ENCODE peak calls at places on chromosomes 3 and 15, in seven cellular contexts. B is nucleus accumbens; Z is stimulated activated CD8-positive, alpha-beta memory T cell treated with anti-CD3 and anti-CD28 coated beads, Interleukin-15, amount 100 ng/mL, for 4 hours; R is NCI-H446 treated with DMSO at 0.1 percent for 48 hours; A is iris pigment epithelial cell; N is NT2/D1; G is NCI-H2171 treated with DMSO at 0.1 percent for 48 hours. C is an unnamed sample.

GRCh38 chr15:92981333-92981732 is 81.2 kb downstream of the CHD2 start:
- DNase-seq in Z (no peak), N (no peak), R (no peak), B (no peak), A (peak), G (no peak), C (no peak)

GRCh38 chr3:111484666-111485065 is 57.3 kb upstream of the CD96 start:
- DNase-seq in G (peak), A (peak), N (no peak), Z (no peak), B (no peak), R (no peak), C (no peak)

GRCh38 chr3:48409291-48410201 is 20.3 kb downstream of the PLXNB1 start:
- DNase-seq in B (no peak), A (no peak), R (no peak), N (no peak), Z (no peak), G (no peak), C (peak)

GRCh38 chr3:149908558-149908957 is 62.1 kb downstream of the PFN2 start:
- DNase-seq in B (no peak), A (no peak), G (peak), Z (no peak), N (no peak), R (no peak), C (no peak)

GRCh38 chr15:29018983-29019875 is 133.5 kb downstream of the APBA2 start:
- DNase-seq in Z (no peak), G (no peak), R (no peak), B (no peak), N (no peak), A (no peak), C (no peak)

GRCh38 chr3:23991236-23992050 is 46.4 kb downstream of the NR1D2 start:
- DNase-seq in Z (no peak), G (no peak), B (peak), A (peak), N (no peak), R (no peak), C (no peak)

GRCh38 chr3:5145120-5145519 is 23.0 kb downstream of the ARL8B start:
- DNase-seq in G (no peak), N (no peak), A (no peak), B (no peak), R (no peak), Z (no peak), C (no peak)

GRCh38 chr3:71658131-71658530 is 67.1 kb downstream of the EIF4E3 start:
- DNase-seq in N (no peak), A (peak), Z (no peak), B (peak), R (no peak), G (peak), C (peak)

GRCh38 chr15:75712668-75713337 is at the start of gene CSPG4:
- DNase-seq in B (no peak), G (no peak), Z (no peak), A (peak), N (no peak), R (no peak), C (no peak)

GRCh38 chr3:170080605-170081004 is 42.8 kb downstream of the GPR160 start:
- DNase-seq in N (no peak), R (no peak), A (no peak), Z (no peak), G (no peak), B (no peak), C (no peak)

GRCh38 chr3:62149962-62150361 is 223.4 kb downstream of the FEZF2 start:
- DNase-seq in Z (no peak), B (no peak), A (peak), N (no peak), R (no peak), G (no peak), C (peak)

GRCh38 chr3:160162440-160162839 is 62.8 kb upstream of the C3orf80 start:
- DNase-seq in N (peak), G (no peak), Z (no peak), R (no peak), A (no peak), B (no peak), C (no peak)

GRCh38 chr3:99286266-99286845 is 352.0 kb upstream of the COL8A1 start:
- DNase-seq in N (no peak), B (no peak), Z (no peak), A (peak), G (no peak), R (no peak), C (no peak)

GRCh38 chr15:31338318-31338878 is 11.8 kb downstream of the KLF13 start:
- DNase-seq in G (peak), A (no peak), B (no peak), N (no peak), R (peak), Z (no peak), C (no peak)

GRCh38 chr15:74937226-74937601 is 659 bp downstream of the COX5A start:
- DNase-seq in N (no peak), G (peak), A (no peak), Z (no peak), R (no peak), B (no peak), C (no peak)

C was measured in ascending aorta.